ENCODE peak calls at places on chromosomes 12 and 14, in seven cellular contexts. L, C, F, B, W, R and U are unnamed samples.

GRCh38 chr12:24719293-24719721 is 229.6 kb downstream of the BCAT1 start:
- DNase-seq in C (no peak), F (no peak), W (no peak), R (peak), B (no peak), L (no peak), U (peak)

GRCh38 chr12:122088181-122088810 is 9.7 kb downstream of the MLXIP start:
- DNase-seq in R (no peak), F (no peak), L (peak), W (no peak), B (no peak), C (no peak), U (no peak)

GRCh38 chr12:54220092-54220557 is 31.3 kb upstream of the SMUG1 start:
- DNase-seq in L (peak), R (peak), F (peak), C (no peak), W (peak), B (peak), U (peak)

GRCh38 chr12:123602651-123603195 is 824 bp downstream of the DDX55 start:
- DNase-seq in L (no peak), F (no peak), B (no peak), W (no peak), C (no peak), R (peak), U (no peak)

GRCh38 chr12:89863332-89863938 is 154.8 kb upstream of the ATP2B1 start:
- DNase-seq in F (no peak), B (peak), R (no peak), W (no peak), L (no peak), C (no peak), U (no peak)

GRCh38 chr12:132596016-132596415 is 14.4 kb downstream of the LRCOL1 start:
- DNase-seq in C (peak), R (peak), W (no peak), L (no peak), F (no peak), B (no peak), U (peak)

GRCh38 chr12:102957339-102958050 is at the start of gene ASCL1:
- DNase-seq in F (no peak), W (no peak), R (peak), B (no peak), L (peak), C (no peak), U (no peak)

GRCh38 chr12:92290016-92290685 is 144.5 kb upstream of the BTG1 start:
- DNase-seq in R (peak), C (no peak), F (no peak), L (no peak), W (no peak), B (no peak), U (peak)

GRCh38 chr14:23173796-23174195 is 9.7 kb downstream of the SLC7A8 start:
- DNase-seq in L (no peak), R (no peak), F (no peak), W (no peak), B (no peak), C (no peak), U (no peak)

GRCh38 chr14:39381366-39381765 is 50.9 kb downstream of the FBXO33 start:
- DNase-seq in F (no peak), L (no peak), R (no peak), C (no peak), W (no peak), B (no peak), U (no peak)